ENCODE peak calls at places on chromosomes 6 and 20, in seven cellular contexts. E is mucosa of descending colon, Y is fibroblast of the aortic adventitia, M is fibroblast of pulmonary artery, T is fibroblast of lung, I is hepatocyte, H is choroid plexus epithelial cell. C is an unnamed sample.

GRCh38 chr6:47180633-47181032 is 129.1 kb downstream of the TNFRSF21 start:
- DNase-seq in E (no peak), Y (peak), M (peak), T (peak), I (peak), H (peak), C (peak)

GRCh38 chr20:49747707-49748524 is 34.2 kb upstream of the B4GALT5 start:
- DNase-seq in E (peak), Y (peak), M (peak), T (peak), I (peak), H (peak), C (peak)

GRCh38 chr20:5504061-5504739 is 187.4 kb upstream of the PROKR2 start:
- DNase-seq in E (peak), Y (peak), M (peak), T (peak), I (no peak), H (peak), C (peak)

GRCh38 chr6:165847407-165848098 is 184.5 kb upstream of the PDE10A start:
- DNase-seq in E (no peak), Y (peak), M (peak), T (peak), I (peak), H (peak), C (peak)

GRCh38 chr6:43628392-43629103 is 516 bp downstream of the GTPBP2 start:
- DNase-seq in E (peak), Y (peak), M (peak), T (peak), I (peak), H (peak), C (peak)

GRCh38 chr6:49557177-49557576 is 6.7 kb downstream of the C6orf141 start:
- DNase-seq in E (no peak), Y (no peak), M (no peak), T (no peak), I (no peak), H (no peak), C (no peak)

GRCh38 chr6:141244366-141244765 is 888.4 kb upstream of the GJE1 start:
- DNase-seq in E (no peak), Y (no peak), M (no peak), T (no peak), I (no peak), H (no peak), C (no peak)

GRCh38 chr20:5070570-5070969 is 49.2 kb downstream of the PCNA start:
- DNase-seq in E (no peak), Y (no peak), M (no peak), T (no peak), I (no peak), H (no peak), C (no peak)

GRCh38 chr6:134026597-134026996 is 25.8 kb downstream of the SLC2A12 start:
- DNase-seq in E (no peak), Y (no peak), M (peak), T (peak), I (peak), H (peak), C (peak)

GRCh38 chr6:34592208-34592952 is 36.3 kb upstream of the SPDEF start:
- DNase-seq in E (no peak), Y (no peak), M (no peak), T (no peak), I (no peak), H (no peak), C (no peak)

GRCh38 chr6:132478697-132479096 is 34.2 kb downstream of the STX7 start:
- DNase-seq in E (no peak), Y (no peak), M (no peak), T (no peak), I (no peak), H (no peak), C (no peak)

GRCh38 chr6:28393912-28394662 is 5.5 kb downstream of the ZSCAN12 start:
- DNase-seq in E (no peak), Y (peak), M (peak), T (no peak), I (peak), H (peak), C (peak)
- TF ChIP-seq CTCF in E (no peak), Y (peak), M (peak), T (peak), I (peak), H (peak), C (peak)

GRCh38 chr6:15596241-15596896 is 66.5 kb downstream of the DTNBP1 start:
- DNase-seq in E (no peak), Y (no peak), M (peak), T (no peak), I (no peak), H (no peak), C (no peak)

GRCh38 chr6:15593798-15594197 is 69.0 kb downstream of the DTNBP1 start:
- DNase-seq in E (no peak), Y (peak), M (peak), T (peak), I (no peak), H (peak), C (peak)

GRCh38 chr6:15594512-15595241 is 68.2 kb downstream of the DTNBP1 start:
- DNase-seq in E (no peak), Y (no peak), M (no peak), T (no peak), I (no peak), H (no peak), C (no peak)

GRCh38 chr6:15598273-15598778 is 64.5 kb downstream of the DTNBP1 start:
- DNase-seq in E (no peak), Y (no peak), M (no peak), T (no peak), I (no peak), H (no peak), C (no peak)

DNA sequence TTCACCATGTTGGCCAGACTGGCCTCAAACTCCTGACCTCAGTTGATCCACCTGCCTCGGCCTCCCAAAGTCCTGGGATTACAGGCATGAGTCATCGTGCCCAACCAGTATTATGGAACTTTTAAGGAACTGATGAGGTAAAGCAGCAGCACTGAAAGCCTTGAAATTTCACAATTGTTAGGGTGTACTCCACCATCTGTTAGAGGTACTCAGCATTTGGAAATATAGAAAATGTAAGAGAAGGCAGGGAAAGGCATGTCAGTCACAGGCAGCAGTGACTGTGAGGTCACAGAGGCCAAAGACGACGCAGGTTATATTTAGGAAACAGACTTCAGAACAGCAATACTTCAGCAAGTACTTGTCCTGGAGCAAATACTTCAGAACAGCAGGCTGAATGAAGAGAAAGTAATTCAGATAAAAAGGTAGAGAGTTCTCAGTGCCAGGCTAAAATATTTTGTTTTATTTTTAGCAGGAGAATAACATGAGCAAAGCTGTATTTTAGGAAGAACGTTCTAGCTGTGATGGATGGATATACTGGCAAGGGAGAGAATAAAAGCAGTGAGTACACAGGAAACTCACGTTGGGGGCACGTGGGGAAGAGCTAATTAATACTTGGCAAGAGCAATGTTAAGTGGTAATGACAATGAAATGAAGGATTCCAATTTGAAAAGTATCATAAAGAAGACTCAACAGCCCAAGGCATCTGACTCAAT is 67.2 kb downstream of the DTNBP1 start:
- DNase-seq in E (no peak), Y (peak), M (peak), T (peak), I (no peak), H (peak), C (peak)
- H3K4me3 ChIP-seq in E (no peak), Y (no peak), M (no peak), T (no peak), I (no peak), H (no peak), C (no peak)

GRCh38 chr6:154500769-154501171 is 9.7 kb downstream of the CNKSR3 start:
- DNase-seq in E (no peak), Y (no peak), M (no peak), T (no peak), I (peak), H (no peak), C (no peak)
- TF ChIP-seq CTCF in E (peak), Y (peak), M (peak), T (peak), I (peak), H (peak), C (peak)

GRCh38 chr6:148347076-148348054 is 4.7 kb downstream of the SASH1 start:
- DNase-seq in E (no peak), Y (no peak), M (no peak), T (no peak), I (no peak), H (no peak), C (no peak)

GRCh38 chr6:148349466-148349865 is 6.8 kb downstream of the SASH1 start:
- DNase-seq in E (no peak), Y (no peak), M (no peak), T (no peak), I (no peak), H (no peak), C (no peak)

GRCh38 chr6:148348335-148348734 is 5.7 kb downstream of the SASH1 start:
- DNase-seq in E (no peak), Y (no peak), M (no peak), T (no peak), I (no peak), H (no peak), C (no peak)

GRCh38 chr6:148351277-148351676 is 8.6 kb downstream of the SASH1 start:
- DNase-seq in E (no peak), Y (no peak), M (no peak), T (no peak), I (no peak), H (no peak), C (no peak)

DNA sequence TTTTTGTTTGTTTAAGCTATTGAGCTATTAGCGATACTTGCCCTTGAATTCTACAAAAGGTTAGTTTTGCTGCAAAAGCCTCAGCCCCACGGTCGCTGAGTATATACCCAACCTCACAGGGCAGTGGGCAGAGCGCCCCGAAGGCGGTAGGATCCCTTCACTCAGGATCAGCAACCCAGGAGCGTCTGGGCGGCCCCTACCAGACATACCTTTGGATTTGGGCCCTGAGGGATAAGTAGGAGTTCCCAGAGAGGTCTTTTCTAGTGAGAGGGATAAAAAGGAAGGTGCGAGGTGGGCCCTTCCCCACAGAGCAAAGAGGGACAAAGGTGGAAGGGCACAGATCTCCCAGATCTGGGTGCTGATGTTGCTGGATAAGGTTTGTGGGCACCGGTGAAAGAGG is 6.1 kb downstream of the SASH1 start:
- DNase-seq in E (no peak), Y (no peak), M (no peak), T (no peak), I (no peak), H (no peak), C (no peak)
- H3K4me3 ChIP-seq in E (no peak), Y (no peak), M (no peak), T (no peak), I (no peak), H (no peak), C (no peak)